ENCODE peak calls at places on chromosomes 2 and 18, in nine cellular contexts. O is fibroblast of mammary gland, K is right lobe of liver, N is AG10803, F is fibroblast of the aortic adventitia, J is endodermal cell, X is GM12865, C is uterus, S is Caco-2. G is an unnamed sample.

GRCh38 chr2:230777681-230778080 is 65.0 kb downstream of the CAB39 start:
- DNase-seq in C (no peak), J (no peak), S (no peak), O (no peak), K (no peak), N (no peak), X (no peak), F (peak), G (peak)

GRCh38 chr2:241773511-241774418 is 2.9 kb upstream of the GAL3ST2 start:
- DNase-seq in O (no peak), N (no peak), F (no peak), S (no peak), J (peak), C (no peak), X (no peak), K (no peak), G (no peak)

GRCh38 chr2:27710640-27711430 is 47.1 kb downstream of the SLC4A1AP start:
- DNase-seq in X (no peak), K (no peak), S (no peak), N (no peak), O (no peak), J (no peak), C (no peak), F (peak), G (peak)

GRCh38 chr2:111617804-111618576 is 266.0 kb downstream of the ANAPC1 start:
- DNase-seq in X (no peak), S (no peak), F (peak), K (peak), C (peak), J (no peak), O (no peak), N (peak), G (no peak)

GRCh38 chr2:4973973-4974372 is 718.2 kb upstream of the SOX11 start:
- DNase-seq in F (no peak), N (no peak), O (no peak), C (no peak), J (no peak), X (no peak), K (no peak), S (no peak), G (no peak)

GRCh38 chr2:173802518-173802917 is 162.7 kb downstream of the SP3 start:
- DNase-seq in K (no peak), N (no peak), X (no peak), O (no peak), F (no peak), S (peak), C (no peak), J (no peak), G (no peak)

GRCh38 chr2:71851094-71851755 is 296.4 kb downstream of the CYP26B1 start:
- DNase-seq in C (peak), S (no peak), O (peak), X (no peak), J (peak), F (peak), K (no peak), N (no peak), G (no peak)

GRCh38 chr18:48020337-48021250 is 90.1 kb upstream of the SMAD2 start:
- DNase-seq in X (no peak), F (no peak), J (peak), O (no peak), C (no peak), N (no peak), K (no peak), S (no peak), G (no peak)

GRCh38 chr2:152354069-152354755 is 19.2 kb downstream of the FMNL2 start:
- DNase-seq in X (no peak), O (peak), J (no peak), N (peak), K (no peak), F (peak), C (no peak), S (no peak), G (no peak)

GRCh38 chr2:20525041-20526035 is 78.5 kb downstream of the RHOB start:
- DNase-seq in X (peak), O (peak), S (peak), J (peak), K (peak), N (peak), F (peak), C (peak), G (peak)

GRCh38 chr2:241859436-241860183 is 916 bp upstream of the PDCD1 start:
- DNase-seq in N (no peak), S (peak), F (peak), O (peak), X (peak), J (peak), C (peak), K (peak), G (peak)

GRCh38 chr2:96762529-96763253 is 2.0 kb downstream of the CNNM4 start:
- DNase-seq in J (peak), N (no peak), S (no peak), F (peak), K (peak), O (no peak), C (no peak), X (peak), G (no peak)

GRCh38 chr18:8307960-8308359 is 301.3 kb upstream of the RAB12 start:
- DNase-seq in C (no peak), S (no peak), F (no peak), N (no peak), X (no peak), J (no peak), O (peak), K (no peak), G (no peak)

GRCh38 chr2:88265352-88265960 is 95.3 kb downstream of the THNSL2 start:
- DNase-seq in K (no peak), F (peak), O (peak), X (peak), N (peak), S (no peak), J (no peak), C (no peak), G (peak)

GRCh38 chr2:98805412-98806265 is 74.7 kb upstream of the MGAT4A start:
- DNase-seq in N (peak), X (no peak), J (peak), F (peak), K (peak), O (peak), C (no peak), S (no peak), G (peak)

GRCh38 chr2:143254108-143254507 is 124.9 kb downstream of the ARHGAP15 start:
- DNase-seq in O (no peak), K (no peak), J (no peak), N (no peak), X (no peak), S (no peak), F (no peak), C (no peak), G (no peak)

GRCh38 chr2:239258248-239258647 is 142.6 kb downstream of the HDAC4 start:
- DNase-seq in J (no peak), X (no peak), O (no peak), S (no peak), F (no peak), C (no peak), N (no peak), K (peak), G (no peak)

GRCh38 chr2:223047260-223047761 is 4.7 kb upstream of the KCNE4 start:
- DNase-seq in F (peak), N (peak), X (no peak), J (no peak), K (no peak), S (no peak), O (peak), C (no peak), G (peak)

GRCh38 chr2:70380621-70381020 is 78.8 kb upstream of the FAM136A start:
- DNase-seq in S (no peak), N (no peak), J (no peak), C (no peak), F (no peak), O (no peak), X (no peak), K (no peak), G (no peak)

GRCh38 chr18:48228841-48229240 is 180.3 kb downstream of the ZBTB7C start:
- DNase-seq in O (no peak), C (no peak), J (no peak), K (no peak), S (no peak), X (no peak), F (no peak), N (no peak), G (no peak)

GRCh38 chr2:23904692-23905091 is 22.2 kb downstream of the ATAD2B start:
- DNase-seq in C (no peak), K (no peak), S (no peak), O (no peak), J (no peak), N (peak), F (peak), X (no peak), G (peak)

GRCh38 chr18:32271649-32272324 is 81.9 kb downstream of the MEP1B start:
- DNase-seq in K (no peak), S (peak), O (peak), C (no peak), F (peak), N (peak), X (peak), J (peak), G (peak)

GRCh38 chr2:109380502-109381326 is 233.1 kb downstream of the SEPTIN10 start:
- DNase-seq in J (peak), K (no peak), S (no peak), F (no peak), N (no peak), X (no peak), O (peak), C (peak), G (no peak)

GRCh38 chr2:60354713-60355112 is 198.7 kb downstream of the BCL11A start:
- DNase-seq in F (no peak), J (peak), O (no peak), S (no peak), C (no peak), K (no peak), X (no peak), N (no peak), G (no peak)
- H3K4me3 ChIP-seq in F (no peak), J (no peak), O (no peak), S (no peak), C (no peak), K (no peak), X (no peak), N (no peak), G (no peak)

DNA sequence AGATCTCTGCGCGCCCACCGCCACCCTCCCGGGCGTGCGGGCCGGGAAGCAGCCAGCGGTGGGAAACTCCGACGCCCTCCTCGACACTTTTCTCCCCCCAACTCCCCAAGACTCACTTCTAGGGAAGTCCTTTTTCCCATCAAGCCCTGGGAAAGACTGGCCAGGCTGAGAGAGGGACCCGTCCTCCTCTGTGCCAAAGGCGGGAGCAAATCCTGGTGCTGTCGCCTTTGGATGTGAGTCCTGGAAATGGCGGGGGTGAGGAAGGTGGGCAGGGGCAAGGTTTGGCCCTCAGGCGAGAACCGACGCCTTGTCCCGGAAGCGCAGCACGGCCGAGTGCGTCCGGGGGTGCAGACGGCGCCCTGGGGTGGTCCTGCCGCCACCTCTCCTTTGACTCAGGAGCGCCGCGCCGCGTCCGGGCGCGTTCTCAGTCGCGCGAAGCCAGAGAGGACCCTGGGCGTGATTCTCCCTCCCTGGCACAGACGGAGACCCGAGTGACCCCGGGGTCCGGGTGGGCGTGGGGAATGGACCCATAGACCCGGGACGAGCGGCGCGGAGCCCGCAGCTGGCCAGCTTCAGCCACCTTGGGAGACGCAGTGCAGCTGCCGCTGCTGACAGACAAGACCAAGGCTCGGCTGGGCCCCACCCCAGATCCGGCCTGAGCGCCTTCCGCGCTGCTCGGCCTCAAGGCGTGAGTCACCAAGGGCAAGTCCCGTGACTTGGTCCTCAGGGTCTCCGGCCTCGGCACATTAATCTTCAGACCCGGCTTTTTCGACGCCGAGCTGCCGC is 3.5 kb upstream of the LBX2 start:
- DNase-seq in N (peak), K (peak), X (peak), J (peak), F (peak), S (peak), C (peak), O (peak), G (peak)
- TF ChIP-seq CTCF in N (peak), K (peak), X (peak), J (peak), F (peak), S (peak), C (no peak), O (peak), G (peak)

DNA sequence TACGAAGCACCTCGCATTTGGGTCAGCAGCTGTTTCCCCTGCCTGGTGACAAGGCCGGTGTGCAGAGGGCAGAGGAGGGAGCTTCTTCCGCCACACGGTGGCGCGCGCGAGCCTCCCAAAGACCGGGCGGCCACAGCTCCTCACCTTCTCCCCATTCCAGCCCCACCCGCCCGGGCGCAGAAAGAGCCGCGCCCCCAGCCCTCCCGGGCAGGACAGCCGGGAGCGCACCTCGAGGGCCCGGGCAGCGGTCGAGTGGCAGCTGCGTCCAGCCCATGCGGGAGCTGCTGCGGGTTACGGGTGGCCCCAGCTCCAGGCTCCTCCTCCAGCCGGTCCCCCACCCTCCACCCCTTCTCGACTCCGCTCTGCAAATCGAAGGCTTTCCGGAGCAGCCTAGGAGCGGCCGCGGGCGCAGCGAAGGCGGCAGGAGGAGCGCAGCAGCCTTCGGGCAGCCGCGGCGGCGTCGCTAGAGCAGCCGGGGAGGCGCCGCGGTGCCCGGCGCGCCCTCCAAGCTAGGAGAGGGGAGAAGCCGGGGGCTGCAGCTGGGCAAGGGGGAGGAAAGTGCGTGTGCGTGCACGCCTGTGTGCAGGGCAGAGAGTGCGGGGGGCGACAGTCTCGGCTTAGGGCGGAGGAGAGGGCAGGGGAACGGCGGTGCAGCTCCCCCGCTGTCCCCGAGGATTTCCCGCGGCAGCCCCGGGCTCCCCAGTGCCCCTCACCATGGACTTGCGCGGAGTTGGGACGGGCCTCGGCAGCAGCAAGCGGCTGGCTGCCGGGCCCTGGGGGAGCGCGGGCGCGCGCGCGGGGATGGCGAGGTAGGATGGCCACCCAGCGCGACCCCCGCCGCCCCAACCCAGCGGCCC is at the start of gene CCDC85A:
- DNase-seq in S (peak), N (peak), F (peak), J (peak), X (peak), C (peak), O (peak), K (peak), G (peak)
- H3K4me3 ChIP-seq in S (peak), N (peak), F (peak), J (peak), X (peak), C (peak), O (peak), K (peak), G (peak)

DNA sequence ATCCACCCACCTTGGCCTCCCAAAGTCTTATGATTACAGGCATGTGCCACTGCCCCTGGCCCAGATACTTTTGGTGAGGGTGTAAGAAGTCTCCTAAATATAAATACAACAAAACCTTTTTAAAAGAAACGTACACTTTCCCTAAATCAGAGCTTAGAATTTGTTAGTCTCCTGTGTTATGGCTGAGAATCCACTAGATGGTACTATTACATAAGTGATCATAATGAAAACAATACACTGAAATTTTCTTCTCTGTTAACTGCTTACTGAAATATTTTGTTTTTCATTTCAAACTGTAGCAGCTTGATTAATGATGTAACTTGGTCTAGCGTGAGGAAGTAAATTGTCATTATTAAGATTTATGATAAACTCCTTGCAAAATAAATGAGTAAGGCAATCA is 74.8 kb upstream of the FAM98A start:
- DNase-seq in O (peak), X (peak), S (no peak), J (no peak), F (peak), N (peak), K (no peak), C (no peak), G (peak)
- TF ChIP-seq CTCF in O (peak), X (peak), S (no peak), J (peak), F (peak), N (peak), K (peak), C (peak), G (peak)